ENCODE peak calls at places on chromosome 4, in four cellular contexts. K is HEK293T, E is K562, U is HepG2. W is an unnamed sample.

GRCh38 chr4:145047151-145047550 is 50.8 kb downstream of the ANAPC10 start:
- DNase-seq in K (no peak), E (peak; percentile 9), U (no peak), W (no peak)

GRCh38 chr4:5054532-5054931 is 3.3 kb downstream of the STK32B start:
- DNase-seq in K (no peak), U (peak; percentile 46), E (no peak), W (no peak)

GRCh38 chr4:39051454-39051853 is 10.6 kb upstream of the KLHL5 start:
- DNase-seq in E (no peak), K (no peak), U (no peak), W (no peak)

GRCh38 chr4:2835978-2836377 is 7.7 kb upstream of the ADD1 start:
- DNase-seq in U (no peak), E (no peak), K (no peak), W (no peak)

GRCh38 chr4:74805601-74806000 is 11.3 kb upstream of the BTC start:
- DNase-seq in E (no peak), K (no peak), U (peak; percentile 45), W (no peak)

GRCh38 chr4:51880016-51880915 is 37.3 kb downstream of the DCUN1D4 start:
- DNase-seq in U (peak; percentile 83), E (no peak), K (no peak), W (no peak)

GRCh38 chr4:102815981-102816380 is 11.4 kb downstream of the UBE2D3 start:
- DNase-seq in K (no peak), E (no peak), U (peak; percentile 66), W (no peak)

GRCh38 chr4:121462660-121463261 is 81.9 kb upstream of the QRFPR start:
- DNase-seq in E (peak; percentile 18), U (peak; percentile 57), K (peak; percentile 49), W (peak; percentile 34)

GRCh38 chr4:81352476-81352875 is 119.2 kb downstream of the RASGEF1B start:
- DNase-seq in K (no peak), U (no peak), E (no peak), W (no peak)

GRCh38 chr4:81343046-81343445 is 128.0 kb upstream of the PRKG2 start:
- DNase-seq in K (no peak), U (no peak), E (no peak), W (no peak)

GRCh38 chr4:81351653-81352455 is 119.9 kb downstream of the RASGEF1B start:
- DNase-seq in K (peak; percentile 63), E (peak; percentile 37), U (peak; percentile 42), W (peak; percentile 85)

GRCh38 chr4:81343536-81343935 is 128.2 kb downstream of the RASGEF1B start:
- DNase-seq in U (no peak), K (no peak), E (no peak), W (no peak)

GRCh38 chr4:81346719-81347118 is 125.0 kb downstream of the RASGEF1B start:
- DNase-seq in E (no peak), K (no peak), U (no peak), W (no peak)
- TF ChIP-seq ELF4 in E (no peak), K (no peak), U (no peak), W (no peak)

DNA sequence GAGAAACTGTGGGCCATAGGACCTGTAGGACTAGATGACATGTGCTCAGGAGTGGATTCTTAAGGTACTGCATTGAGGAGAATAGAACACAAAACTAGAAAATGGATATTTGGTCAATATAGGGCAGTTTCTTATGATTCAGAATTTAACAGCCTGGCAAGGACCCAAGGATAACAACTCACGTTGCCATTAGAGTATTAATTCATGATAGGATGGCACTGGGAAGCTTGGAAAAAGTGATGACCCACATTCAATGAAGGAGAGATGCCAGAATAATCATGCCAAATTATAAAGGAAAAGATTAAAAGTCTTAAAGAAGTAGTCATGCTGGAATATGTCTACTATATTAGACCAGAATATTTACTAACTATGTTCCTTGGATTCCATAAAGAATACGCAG is 594.5 kb downstream of the ANKRD50 start:
- DNase-seq in K (no peak), E (no peak), U (no peak), W (no peak)
- TF ChIP-seq ELF4 in K (no peak), E (no peak), U (no peak), W (no peak)

GRCh38 chr4:1738410-1738809 is 17.1 kb downstream of the TACC3 start:
- DNase-seq in U (no peak), E (no peak), K (no peak), W (no peak)
- TF ChIP-seq ELF4 in U (no peak), E (no peak), K (no peak), W (no peak)

GRCh38 chr4:183405371-183405770 is 39.1 kb upstream of the CDKN2AIP start:
- DNase-seq in K (no peak), E (no peak), U (no peak), W (no peak)
- TF ChIP-seq ELF4 in K (no peak), E (no peak), U (no peak), W (no peak)

W was measured in WTC11.